ENCODE peak calls at places on chromosome 12, in five cellular contexts. U, A, O, L and P are unnamed samples.
A peak's percentile ranks its signal among the peaks of the same experiment; 100 is the strongest.

GRCh38 chr12:124684971-124685688 is 117.7 kb upstream of the NCOR2 start:
- DNase-seq in L (no peak), A (peak; percentile 64), O (no peak), U (no peak), P (peak; percentile 59)

GRCh38 chr12:81147286-81147919 is 69.5 kb downstream of the ACSS3 start:
- DNase-seq in A (no peak), O (no peak), U (no peak), L (no peak), P (no peak)

GRCh38 chr12:64696065-64696741 is 63.0 kb downstream of the GNS start:
- DNase-seq in U (peak; percentile 53), L (no peak), A (no peak), O (no peak), P (no peak)

GRCh38 chr12:101563197-101563596 is 31.6 kb upstream of the MYBPC1 start:
- DNase-seq in U (no peak), A (no peak), O (no peak), L (no peak), P (no peak)

GRCh38 chr12:75437564-75437963 is 43.0 kb upstream of the GLIPR1 start:
- DNase-seq in L (no peak), A (no peak), O (no peak), U (peak; percentile 14), P (no peak)

GRCh38 chr12:75047885-75048525 is 161.6 kb downstream of the KCNC2 start:
- DNase-seq in A (no peak), L (no peak), O (no peak), U (no peak), P (no peak)

GRCh38 chr12:75481774-75482173 is 1.2 kb downstream of the GLIPR1 start:
- DNase-seq in A (peak; percentile 22), O (no peak), L (peak; percentile 13), U (no peak), P (no peak)

GRCh38 chr12:94405378-94406116 is 54.1 kb downstream of the CEP83 start:
- DNase-seq in O (no peak), U (no peak), L (no peak), A (no peak), P (no peak)

GRCh38 chr12:72511906-72512305 is 239.7 kb downstream of the TRHDE start:
- DNase-seq in U (no peak), L (no peak), O (no peak), A (no peak), P (no peak)

GRCh38 chr12:124667671-124668337 is 100.4 kb upstream of the NCOR2 start:
- DNase-seq in L (no peak), U (no peak), O (peak; percentile 76), A (no peak), P (no peak)

GRCh38 chr12:46402861-46403731 is 30.5 kb upstream of the SLC38A2 start:
- DNase-seq in O (no peak), A (no peak), U (no peak), L (no peak), P (no peak)

GRCh38 chr12:386651-387050 is 2.5 kb downstream of the KDM5A start:
- DNase-seq in O (no peak), U (no peak), A (no peak), L (no peak), P (no peak)

GRCh38 chr12:85445060-85445938 is 165.3 kb downstream of the ALX1 start:
- DNase-seq in A (no peak), L (no peak), O (no peak), U (peak; percentile 80), P (no peak)

GRCh38 chr12:121536929-121537813 is 43.7 kb downstream of the KDM2B start:
- DNase-seq in O (peak; percentile 93), L (peak; percentile 88), A (peak; percentile 79), U (peak; percentile 76), P (peak; percentile 76)
- TF ChIP-seq POLR2A in O (peak; percentile 44), L (peak; percentile 73), A (peak; percentile 58), U (peak; percentile 64), P (no peak)

DNA sequence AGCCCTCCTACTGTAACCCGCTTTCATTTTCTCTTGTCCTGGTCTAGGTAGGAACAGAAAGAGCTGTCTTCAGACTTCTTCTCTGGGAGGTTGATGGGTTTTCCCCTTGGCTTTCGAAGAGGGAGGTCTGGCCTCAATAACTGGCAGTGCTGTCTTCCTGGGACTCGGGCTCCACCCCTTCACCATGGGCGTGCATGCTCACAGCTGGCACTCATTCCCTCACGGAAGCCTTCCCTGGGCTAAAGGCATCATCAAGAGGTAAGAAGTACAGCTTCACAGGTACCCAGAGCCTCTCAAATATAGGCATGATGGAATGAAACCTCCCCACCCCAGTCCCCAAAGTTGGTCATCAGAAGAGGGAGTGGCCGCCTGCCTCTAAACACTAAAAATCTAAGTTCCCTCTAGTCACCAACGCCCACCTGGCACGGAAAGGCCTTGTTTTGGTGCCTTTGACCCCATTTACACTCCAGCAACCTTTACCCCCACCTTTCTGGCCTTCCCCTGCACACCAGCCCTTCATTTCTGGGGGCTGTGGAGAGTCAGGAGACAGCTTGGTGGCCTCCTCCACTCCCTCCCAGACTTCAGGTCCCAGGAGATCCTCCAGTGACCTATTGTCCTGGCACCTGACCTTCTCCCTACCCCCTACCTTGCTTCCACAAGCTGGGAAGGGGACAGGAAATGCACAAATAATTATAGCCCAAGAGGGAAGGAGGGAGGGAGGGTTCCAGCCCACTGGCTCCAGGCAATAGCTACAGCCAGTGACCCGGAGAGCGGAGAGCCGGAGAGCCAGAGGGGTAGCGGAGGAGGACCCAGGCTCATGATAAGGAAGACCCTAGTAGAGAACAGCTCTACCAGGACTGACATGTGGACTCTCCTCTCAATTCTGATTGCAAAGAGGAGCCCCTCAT is 2.8 kb downstream of the RAPGEF3 start:
- DNase-seq in U (no peak), L (peak; percentile 80), A (no peak), O (peak; percentile 76), P (no peak)
- TF ChIP-seq POLR2A in U (no peak), L (no peak), A (no peak), O (no peak), P (no peak)

DNA sequence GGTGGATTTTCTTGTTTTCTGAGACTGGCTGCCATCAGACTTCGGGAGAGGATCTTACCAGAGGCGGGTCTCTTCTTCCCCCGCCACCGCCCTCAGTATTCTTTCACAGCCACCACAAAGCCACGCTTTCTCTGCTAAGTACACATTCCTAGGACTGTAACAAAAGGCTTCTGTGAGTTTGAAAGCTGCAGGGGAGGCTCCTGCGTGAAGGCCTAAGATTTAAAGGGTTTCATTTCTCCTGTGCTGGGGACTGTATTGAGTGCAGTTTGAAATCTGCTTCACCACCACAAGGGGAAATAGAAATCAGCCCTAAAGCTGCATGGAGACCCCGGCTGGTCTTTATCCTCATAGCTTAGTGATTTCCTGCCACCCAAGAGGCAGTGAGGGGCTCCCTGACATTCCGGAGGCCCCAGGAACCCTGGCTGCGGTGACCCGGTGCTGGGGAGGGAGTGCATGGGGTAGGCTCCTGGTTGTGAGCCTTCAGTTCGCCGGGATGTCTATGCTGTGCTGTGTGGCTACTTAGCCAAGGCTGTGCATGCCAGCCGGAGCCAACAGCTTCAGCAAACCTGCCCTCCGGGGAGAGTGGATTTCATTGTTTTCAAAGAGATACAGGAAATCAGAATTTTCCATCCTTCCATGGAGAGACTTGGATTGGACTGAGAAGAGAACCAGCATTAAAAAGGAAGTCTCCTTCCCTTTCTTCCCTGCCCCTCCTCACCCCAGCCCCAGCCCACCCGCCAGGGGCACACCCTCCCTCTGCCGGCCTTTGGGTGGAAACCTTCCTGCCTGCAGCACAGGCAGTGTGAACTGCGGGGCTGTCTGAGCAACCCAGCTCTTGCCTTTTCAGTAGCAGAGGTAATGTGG is 163.3 kb downstream of the ETV6 start:
- DNase-seq in A (no peak), U (no peak), L (peak; percentile 50), O (no peak), P (no peak)
- TF ChIP-seq POLR2A in A (no peak), U (no peak), L (no peak), O (no peak), P (no peak)

GRCh38 chr12:119178544-119179334 is at the start of gene HSPB8:
- DNase-seq in A (peak; percentile 89), O (peak; percentile 81), L (peak; percentile 73), U (peak; percentile 76), P (peak; percentile 83)

GRCh38 chr12:119177724-119178380 is 879 bp upstream of the HSPB8 start:
- DNase-seq in U (no peak), L (no peak), O (no peak), A (no peak), P (no peak)

GRCh38 chr12:119181202-119181601 is 2.5 kb downstream of the HSPB8 start:
- DNase-seq in L (no peak), O (no peak), A (no peak), U (no peak), P (no peak)

GRCh38 chr12:119180380-119181040 is 1.8 kb downstream of the HSPB8 start:
- DNase-seq in U (peak; percentile 31), A (peak; percentile 47), L (peak; percentile 23), O (peak; percentile 31), P (peak; percentile 29)

DNA sequence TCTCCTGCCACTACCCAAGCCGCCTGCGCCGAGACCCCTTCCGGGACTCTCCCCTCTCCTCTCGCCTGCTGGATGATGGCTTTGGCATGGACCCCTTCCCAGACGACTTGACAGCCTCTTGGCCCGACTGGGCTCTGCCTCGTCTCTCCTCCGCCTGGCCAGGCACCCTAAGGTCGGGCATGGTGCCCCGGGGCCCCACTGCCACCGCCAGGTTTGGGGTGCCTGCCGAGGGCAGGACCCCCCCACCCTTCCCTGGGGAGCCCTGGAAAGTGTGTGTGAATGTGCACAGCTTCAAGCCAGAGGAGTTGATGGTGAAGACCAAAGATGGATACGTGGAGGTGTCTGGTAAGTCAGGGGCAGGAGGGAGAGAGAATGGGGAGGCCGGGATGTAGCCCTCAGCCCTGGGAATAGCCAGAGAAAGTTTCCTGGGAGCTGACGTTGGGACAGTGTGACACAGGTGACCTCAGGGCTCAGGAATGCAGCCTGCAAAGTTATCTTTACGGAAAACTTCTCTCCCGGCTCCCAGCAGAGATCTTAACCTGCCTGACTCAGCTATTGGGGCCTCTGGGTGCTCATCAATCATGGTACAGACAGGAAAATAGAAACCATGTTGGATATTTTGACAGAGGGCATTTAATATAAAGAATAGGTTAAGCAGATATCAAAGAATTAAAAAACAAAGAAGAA is 747 bp downstream of the HSPB8 start:
- DNase-seq in O (peak; percentile 58), U (peak; percentile 69), A (no peak), L (no peak), P (peak; percentile 74)
- TF ChIP-seq POLR2A in O (no peak), U (no peak), A (peak; percentile 21), L (no peak), P (peak; percentile 19)

GRCh38 chr12:130970908-130971233 is 17.2 kb downstream of the ADGRD1 start:
- DNase-seq in O (no peak), A (no peak), L (no peak), U (no peak), P (no peak)
- TF ChIP-seq POLR2A in O (no peak), A (no peak), L (no peak), U (no peak), P (no peak)

GRCh38 chr12:39443704-39444234 is 849 bp upstream of the KIF21A start:
- DNase-seq in U (no peak), A (no peak), L (no peak), O (no peak), P (no peak)

GRCh38 chr12:39440781-39441180 is 2.1 kb downstream of the KIF21A start:
- DNase-seq in A (no peak), U (peak; percentile 14), O (no peak), L (no peak), P (no peak)

GRCh38 chr12:39441189-39441962 is 1.5 kb downstream of the KIF21A start:
- DNase-seq in O (no peak), U (no peak), A (no peak), L (no peak), P (no peak)

GRCh38 chr12:39442895-39443703 is at the start of gene KIF21A:
- DNase-seq in O (peak; percentile 94), A (peak; percentile 90), L (peak; percentile 94), U (peak; percentile 97), P (peak; percentile 88)

GRCh38 chr12:39441963-39442894 is 691 bp downstream of the KIF21A start:
- DNase-seq in U (peak; percentile 49), O (peak; percentile 34), A (peak; percentile 37), L (no peak), P (no peak)
- TF ChIP-seq POLR2A in U (no peak), O (no peak), A (no peak), L (no peak), P (no peak)